ENCODE peak calls at places on chromosomes 3 and 15, in nine cellular contexts. F, C, H, B, O, I, G, W and V are unnamed samples.

GRCh38 chr3:102114264-102114979 is 265.1 kb downstream of the NFKBIZ start:
- DNase-seq in F (no peak), C (no peak), H (no peak), B (no peak), O (no peak), I (no peak), G (peak; percentile 73), W (no peak), V (no peak)

GRCh38 chr15:57031605-57032004 is 113.2 kb downstream of the TCF12 start:
- DNase-seq in F (peak; percentile 85), C (no peak), H (no peak), B (no peak), O (no peak), I (peak; percentile 67), G (no peak), W (no peak), V (no peak)

GRCh38 chr3:153599685-153600084 is 437.7 kb downstream of the RAP2B start:
- DNase-seq in F (peak; percentile 94), C (peak; percentile 26), H (no peak), B (no peak), O (no peak), I (peak; percentile 89), G (no peak), W (no peak), V (peak; percentile 97)

GRCh38 chr3:35487396-35487795 is 151.9 kb upstream of the ARPP21 start:
- DNase-seq in F (no peak), C (no peak), H (no peak), B (no peak), O (no peak), I (no peak), G (no peak), W (no peak), V (no peak)

GRCh38 chr3:17322106-17322793 is 420.2 kb downstream of the TBC1D5 start:
- DNase-seq in F (no peak), C (no peak), H (no peak), B (no peak), O (no peak), I (no peak), G (no peak), W (no peak), V (no peak)

GRCh38 chr3:48247401-48247807 is 6.5 kb downstream of the ZNF589 start:
- DNase-seq in F (no peak), C (no peak), H (no peak), B (no peak), O (peak; percentile 41), I (no peak), G (no peak), W (no peak), V (no peak)

GRCh38 chr15:36347272-36347864 is 232.1 kb upstream of the CDIN1 start:
- DNase-seq in F (no peak), C (no peak), H (no peak), B (no peak), O (peak; percentile 20), I (no peak), G (no peak), W (no peak), V (no peak)

GRCh38 chr15:40192942-40193341 is 32.1 kb downstream of the BUB1B start:
- DNase-seq in F (peak; percentile 34), C (peak; percentile 9), H (no peak), B (no peak), O (no peak), I (peak; percentile 11), G (no peak), W (no peak), V (peak; percentile 49)

GRCh38 chr3:81660036-81660435 is 101.4 kb downstream of the GBE1 start:
- DNase-seq in F (no peak), C (no peak), H (no peak), B (no peak), O (no peak), I (no peak), G (no peak), W (no peak), V (no peak)

GRCh38 chr15:76936671-76937070 is 5.1 kb downstream of the RCN2 start:
- DNase-seq in F (peak; percentile 8), C (no peak), H (no peak), B (no peak), O (no peak), I (no peak), G (no peak), W (no peak), V (no peak)

GRCh38 chr3:11995061-11995460 is 9.1 kb upstream of the SYN2 start:
- DNase-seq in F (no peak), C (no peak), H (no peak), B (no peak), O (peak; percentile 26), I (no peak), G (no peak), W (no peak), V (no peak)

DNA sequence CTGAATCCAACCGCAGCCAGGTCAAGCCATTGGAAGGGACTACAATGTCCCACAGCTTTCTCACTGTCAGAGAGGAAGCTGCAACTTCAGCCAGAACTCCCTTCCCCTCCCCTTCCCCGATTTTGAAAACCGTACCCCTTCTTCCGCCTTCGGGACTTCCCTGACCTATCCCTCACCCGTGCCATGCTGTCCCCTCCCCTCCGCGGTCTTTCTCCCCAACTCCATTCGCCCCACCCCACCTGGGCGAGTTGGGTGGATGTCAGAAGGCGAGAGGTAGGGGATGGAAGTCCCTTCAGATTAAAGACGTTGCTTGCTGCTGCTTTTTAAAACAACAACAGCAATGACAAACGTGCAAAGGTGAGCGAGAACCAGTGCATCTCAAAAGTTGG is 723 bp downstream of the CPNE4 start:
- DNase-seq in F (no peak), C (no peak), H (no peak), B (no peak), O (no peak), I (no peak), G (no peak), W (no peak), V (no peak)
- H3K4me3 ChIP-seq in F (no peak overlapping the region), C (no peak overlapping the region), H (no peak overlapping the region), B (peak overlapping the region; percentile 49), O (no peak overlapping the region), I (no peak overlapping the region), G (no peak overlapping the region), W (no peak overlapping the region), V (peak overlapping the region; percentile 43)

GRCh38 chr3:13419356-13420050 is 619 bp downstream of the NUP210 start:
- DNase-seq in F (no peak), C (no peak), H (peak; percentile 86), B (no peak), O (peak; percentile 49), I (no peak), G (peak; percentile 72), W (peak; percentile 46), V (no peak)

GRCh38 chr3:13424865-13425605 is 4.9 kb upstream of the NUP210 start:
- DNase-seq in F (no peak), C (no peak), H (no peak), B (no peak), O (no peak), I (no peak), G (no peak), W (no peak), V (no peak)

GRCh38 chr3:13424111-13424844 is 4.2 kb upstream of the NUP210 start:
- DNase-seq in F (no peak), C (no peak), H (no peak), B (no peak), O (no peak), I (no peak), G (no peak), W (no peak), V (no peak)

GRCh38 chr3:13420051-13420816 is at the start of gene NUP210:
- DNase-seq in F (no peak), C (no peak), H (peak; percentile 82), B (no peak), O (peak; percentile 87), I (no peak), G (no peak), W (no peak), V (no peak)

DNA sequence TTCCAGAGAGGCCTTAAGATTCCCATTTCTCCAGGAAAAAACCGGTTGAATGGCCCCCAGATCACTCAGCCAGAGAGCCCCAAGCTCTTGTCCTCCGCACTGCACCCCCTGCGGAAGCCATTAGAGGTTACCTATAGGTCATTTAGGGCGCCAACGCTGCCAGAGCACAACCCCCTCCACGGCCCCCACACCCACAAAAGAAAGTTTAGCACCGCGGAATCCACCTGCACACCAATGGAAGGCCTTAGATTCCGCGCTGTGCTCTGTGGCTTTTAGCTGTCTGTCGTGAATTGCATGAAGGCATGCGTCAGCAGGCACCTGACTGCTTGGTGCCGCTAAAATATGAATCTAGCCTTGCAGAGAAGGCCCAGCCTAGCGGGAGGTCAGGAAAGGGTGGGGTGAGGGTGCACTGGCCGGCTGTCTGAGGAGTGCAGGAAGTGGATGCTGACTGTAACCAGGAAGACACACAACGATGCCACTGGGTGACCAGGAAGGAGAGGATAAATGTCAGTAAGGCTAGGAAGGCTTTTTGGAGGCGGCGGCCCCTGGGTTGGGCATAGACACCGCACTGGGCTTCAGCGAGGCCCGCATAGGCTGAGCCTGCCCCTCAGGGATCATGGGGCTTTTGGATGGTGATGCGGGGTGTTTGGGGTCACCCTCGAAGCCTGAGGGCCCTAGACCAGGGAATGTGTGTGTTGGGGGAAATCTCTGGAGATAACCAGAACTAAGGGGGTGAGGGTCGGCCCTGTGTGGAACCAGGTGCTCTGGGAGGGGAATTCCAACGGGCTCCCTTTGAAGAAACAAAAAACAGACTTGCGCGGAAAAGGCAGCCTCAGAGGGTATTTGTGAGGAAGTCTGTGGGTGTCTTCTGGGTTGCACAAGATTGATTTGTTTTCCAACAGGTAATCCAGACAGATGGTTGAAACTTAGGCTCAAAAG is 964 bp upstream of the NUP210 start:
- DNase-seq in F (no peak), C (no peak), H (peak; percentile 70), B (no peak), O (no peak), I (no peak), G (peak; percentile 89), W (peak; percentile 67), V (no peak)
- H3K4me3 ChIP-seq in F (no peak overlapping the region), C (no peak overlapping the region), H (peak overlapping the region; percentile 62), B (peak overlapping the region; percentile 39), O (peak overlapping the region; percentile 35), I (no peak overlapping the region), G (peak overlapping the region; percentile 69), W (peak overlapping the region; percentile 84), V (no peak overlapping the region)

GRCh38 chr3:40766396-40766795 is 241.6 kb downstream of the ZNF621 start:
- DNase-seq in F (no peak), C (no peak), H (no peak), B (no peak), O (no peak), I (no peak), G (no peak), W (no peak), V (no peak)
- H3K4me3 ChIP-seq in F (no peak overlapping the region), C (no peak overlapping the region), H (no peak overlapping the region), B (no peak overlapping the region), O (no peak overlapping the region), I (no peak overlapping the region), G (no peak overlapping the region), W (no peak overlapping the region), V (no peak overlapping the region)

DNA sequence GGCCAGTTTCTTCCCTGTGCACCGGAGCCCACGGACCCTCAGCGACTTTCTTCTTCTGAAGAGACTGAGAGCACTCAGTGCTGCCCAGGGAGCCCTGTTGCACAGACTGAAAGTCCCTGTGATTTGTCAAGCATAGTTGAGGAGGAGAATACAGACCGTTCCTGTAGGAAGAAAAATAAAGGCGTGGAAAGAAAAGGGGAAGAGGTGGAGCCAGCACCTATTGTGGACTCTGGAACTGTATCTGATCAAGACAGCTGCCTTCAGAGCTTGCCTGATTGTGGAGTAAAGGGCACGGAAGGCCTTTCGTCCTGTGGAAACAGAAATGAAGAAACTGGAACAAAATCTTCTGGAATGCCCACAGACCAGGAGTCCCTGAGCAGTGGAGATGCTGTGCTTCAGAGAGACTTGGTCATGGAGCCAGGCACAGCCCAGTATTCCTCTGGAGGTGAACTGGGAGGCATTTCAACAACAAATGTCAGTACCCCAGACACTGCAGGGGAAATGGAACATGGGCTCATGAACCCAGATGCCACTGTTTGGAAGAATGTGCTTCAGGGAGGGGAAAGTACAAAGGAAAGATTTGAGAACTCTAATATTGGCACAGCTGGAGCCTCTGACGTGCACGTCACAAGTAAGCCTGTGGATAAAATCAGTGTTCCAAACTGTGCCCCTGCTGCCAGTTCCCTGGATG is 198.8 kb downstream of the AKAP13 start:
- DNase-seq in F (no peak), C (no peak), H (no peak), B (no peak), O (no peak), I (no peak), G (no peak), W (no peak), V (no peak)
- H3K4me3 ChIP-seq in F (no peak overlapping the region), C (no peak overlapping the region), H (peak overlapping the region; percentile 56), B (no peak overlapping the region), O (no peak overlapping the region), I (no peak overlapping the region), G (no peak overlapping the region), W (no peak overlapping the region), V (no peak overlapping the region)